ENCODE peak calls at places on chromosomes 2 and 18, in ten cellular contexts. W, A, L, U, C, M, Z, V, B and P are unnamed samples.

GRCh38 chr2:123518387-123518786 is 506.7 kb upstream of the CNTNAP5 start:
- DNase-seq in B (no peak), U (no peak), L (no peak), C (no peak), A (no peak), W (no peak), V (no peak), M (no peak), Z (no peak), P (no peak)

GRCh38 chr18:50886914-50887313 is 8.0 kb downstream of the ME2 start:
- DNase-seq in V (no peak), W (no peak), Z (no peak), B (no peak), L (no peak), A (no peak), U (no peak), M (no peak), C (no peak), P (no peak)

GRCh38 chr2:122061206-122061605 is 305.8 kb downstream of the TSN start:
- DNase-seq in Z (no peak), V (no peak), A (no peak), M (no peak), B (no peak), C (no peak), U (no peak), W (no peak), L (no peak), P (no peak)

GRCh38 chr2:220857371-220857770 is 714.7 kb downstream of the EPHA4 start:
- DNase-seq in C (no peak), U (no peak), V (no peak), L (no peak), B (no peak), Z (no peak), A (no peak), M (no peak), W (no peak), P (no peak)

GRCh38 chr2:162661618-162662017 is 176.9 kb downstream of the KCNH7 start:
- DNase-seq in V (no peak), B (no peak), A (no peak), M (no peak), U (no peak), C (no peak), L (no peak), W (no peak), Z (no peak), P (no peak)

GRCh38 chr2:149129433-149129832 is 90.9 kb downstream of the LYPD6B start:
- DNase-seq in V (peak; percentile 22), A (no peak), B (peak; percentile 14), Z (no peak), C (no peak), U (no peak), W (no peak), M (no peak), L (no peak), P (peak; percentile 66)

GRCh38 chr2:233453111-233453915 is 99.0 kb downstream of the DGKD start:
- DNase-seq in W (no peak), Z (no peak), B (no peak), U (no peak), M (peak; percentile 24), C (no peak), V (no peak), L (no peak), A (no peak), P (no peak)

GRCh38 chr2:36360834-36361233 is 5.3 kb downstream of the CRIM1 start:
- DNase-seq in U (no peak), M (no peak), V (no peak), C (no peak), L (no peak), B (no peak), A (no peak), W (no peak), Z (no peak), P (peak; percentile 7)

GRCh38 chr2:33021542-33022259 is 74.9 kb downstream of the LTBP1 start:
- DNase-seq in Z (no peak), M (no peak), A (no peak), L (peak; percentile 49), B (no peak), U (no peak), V (no peak), W (no peak), C (no peak), P (peak; percentile 92)

GRCh38 chr2:196131384-196131861 is 40.0 kb downstream of the STK17B start:
- DNase-seq in U (peak; percentile 73), Z (no peak), W (peak; percentile 14), B (peak; percentile 89), C (peak; percentile 44), L (peak; percentile 18), V (peak; percentile 93), A (peak; percentile 57), M (peak; percentile 55), P (no peak)

GRCh38 chr2:112493048-112493447 is 11.1 kb downstream of the TTL start:
- DNase-seq in C (no peak), V (no peak), U (no peak), Z (no peak), B (no peak), A (no peak), L (no peak), W (no peak), M (no peak), P (peak; percentile 29)

GRCh38 chr2:42369551-42370229 is 8.7 kb upstream of the COX7A2L start:
- DNase-seq in U (no peak), V (no peak), B (no peak), A (no peak), L (no peak), C (no peak), M (no peak), Z (no peak), W (no peak), P (no peak)

GRCh38 chr2:202529389-202529788 is 105.4 kb upstream of the FAM117B start:
- DNase-seq in L (peak; percentile 58), V (peak; percentile 12), Z (no peak), U (no peak), M (no peak), B (no peak), W (no peak), C (no peak), A (no peak), P (peak; percentile 55)

GRCh38 chr2:208570851-208571763 is 164.5 kb downstream of the PTH2R start:
- DNase-seq in B (no peak), L (no peak), V (peak; percentile 5), A (no peak), M (no peak), C (no peak), W (no peak), U (peak; percentile 26), Z (no peak), P (no peak)

GRCh38 chr2:156649596-156649995 is 213.4 kb downstream of the GPD2 start:
- DNase-seq in C (no peak), A (no peak), M (no peak), L (no peak), Z (no peak), W (no peak), B (no peak), U (peak; percentile 8), V (no peak), P (no peak)

GRCh38 chr18:62655520-62656219 is 59.7 kb upstream of the PHLPP1 start:
- DNase-seq in A (no peak), W (no peak), M (no peak), V (no peak), B (no peak), L (no peak), U (no peak), C (no peak), Z (no peak), P (no peak)

GRCh38 chr2:200193331-200193730 is 113.2 kb upstream of the SPATS2L start:
- DNase-seq in Z (no peak), U (no peak), W (no peak), C (no peak), M (no peak), B (no peak), V (no peak), L (no peak), A (no peak), P (no peak)

GRCh38 chr2:166106431-166107015 is 21.3 kb downstream of the SCN1A start:
- DNase-seq in V (no peak), Z (no peak), L (peak; percentile 68), U (no peak), M (no peak), W (no peak), A (no peak), C (no peak), B (peak; percentile 52), P (peak; percentile 18)

GRCh38 chr2:201220102-201220570 is 37.2 kb downstream of the CASP10 start:
- DNase-seq in B (no peak), L (peak; percentile 92), Z (no peak), C (no peak), M (no peak), U (peak; percentile 63), A (no peak), W (no peak), V (peak; percentile 20), P (no peak)

GRCh38 chr2:48530033-48530804 is at the start of gene STON1:
- DNase-seq in L (peak; percentile 38), W (no peak), C (no peak), B (no peak), Z (no peak), A (peak; percentile 12), M (peak; percentile 50), U (peak; percentile 17), V (no peak), P (peak; percentile 63)

GRCh38 chr2:234267534-234267933 is 217.0 kb downstream of the SPP2 start:
- DNase-seq in U (no peak), A (no peak), M (no peak), C (no peak), B (no peak), Z (no peak), V (no peak), W (no peak), L (no peak), P (no peak)